ENCODE peak calls at places on chromosomes 12 and 14, in six cellular contexts. J, Q, T, A, Z and E are unnamed samples.

GRCh38 chr12:108129017-108129812 is at the start of gene WSCD2:
- DNase-seq in Q (peak; percentile 80), A (peak; percentile 9), T (peak; percentile 67), J (no peak), Z (no peak), E (peak; percentile 32)

GRCh38 chr12:76878045-76878898 is 547 bp downstream of the CSRP2 start:
- DNase-seq in A (peak; percentile 23), T (no peak), Z (no peak), J (peak; percentile 22), Q (peak; percentile 23), E (peak; percentile 15)

GRCh38 chr12:67358686-67359374 is 89.7 kb downstream of the CAND1 start:
- DNase-seq in J (no peak), T (no peak), Q (no peak), Z (no peak), A (no peak), E (no peak)

GRCh38 chr14:61462566-61463195 is 141.3 kb downstream of the PRKCH start:
- DNase-seq in Q (peak; percentile 58), T (no peak), J (peak; percentile 73), A (peak; percentile 54), Z (no peak), E (no peak)

GRCh38 chr14:63928744-63929174 is 76.0 kb downstream of the SYNE2 start:
- DNase-seq in A (no peak), T (no peak), J (peak; percentile 66), Q (no peak), Z (no peak), E (no peak)

GRCh38 chr12:81161680-81162079 is 83.8 kb downstream of the ACSS3 start:
- DNase-seq in A (no peak), Z (no peak), J (no peak), T (no peak), Q (no peak), E (no peak)

GRCh38 chr14:91249841-91250616 is 5.5 kb upstream of the GPR68 start:
- DNase-seq in T (no peak), A (peak; percentile 41), Z (peak; percentile 90), J (no peak), Q (peak; percentile 39), E (no peak)

GRCh38 chr14:55782166-55782565 is 202.2 kb downstream of the KTN1 start:
- DNase-seq in T (no peak), A (no peak), Z (no peak), Q (no peak), J (no peak), E (no peak)

GRCh38 chr12:33710548-33710947 is 270.9 kb upstream of the SYT10 start:
- DNase-seq in J (no peak), A (no peak), T (no peak), Z (no peak), Q (no peak), E (no peak)

GRCh38 chr12:32217354-32218310 is 111.0 kb downstream of the BICD1 start:
- DNase-seq in A (no peak), J (no peak), Q (no peak), T (no peak), Z (no peak), E (no peak)

GRCh38 chr12:57726884-57727757 is 11.4 kb downstream of the AGAP2 start:
- DNase-seq in J (peak; percentile 34), T (no peak), A (no peak), Z (no peak), Q (no peak), E (no peak)

GRCh38 chr12:2172486-2173214 is 119.9 kb downstream of the CACNA1C start:
- DNase-seq in Z (no peak), A (no peak), T (no peak), J (no peak), Q (no peak), E (no peak)

GRCh38 chr12:5480218-5480952 is 48.5 kb downstream of the NTF3 start:
- DNase-seq in A (no peak), Z (no peak), J (no peak), Q (no peak), T (peak; percentile 19), E (no peak)

GRCh38 chr14:101062065-101062450 is 158.5 kb upstream of the RTL1 start:
- DNase-seq in T (no peak), Z (no peak), J (no peak), A (no peak), Q (no peak), E (no peak)

DNA sequence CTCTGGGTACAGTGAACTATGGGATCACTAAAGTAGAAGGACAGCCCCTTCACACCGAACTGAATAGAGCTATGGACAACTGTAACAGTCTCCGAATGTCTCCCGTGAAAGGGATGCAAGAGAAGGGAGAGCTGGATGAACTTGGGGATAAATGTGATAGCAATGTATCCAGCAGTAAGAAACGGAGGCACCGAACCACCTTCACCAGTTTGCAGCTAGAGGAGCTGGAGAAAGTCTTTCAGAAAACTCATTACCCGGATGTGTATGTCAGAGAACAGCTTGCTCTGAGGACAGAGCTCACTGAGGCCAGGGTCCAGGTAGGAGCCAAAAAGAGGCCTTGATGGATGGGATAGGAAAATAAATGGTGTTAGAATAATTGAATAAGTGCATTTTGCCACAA is 3.5 kb downstream of the ALX1 start:
- DNase-seq in J (no peak), A (no peak), Z (no peak), Q (no peak), T (no peak), E (no peak)
- TF ChIP-seq EZH2 in J (no peak), A (no peak), Z (no peak), Q (no peak), T (no peak), E (no peak)

GRCh38 chr14:105086833-105087307 is 21.6 kb upstream of the GPR132 start:
- DNase-seq in T (peak; percentile 56), Q (peak; percentile 85), Z (no peak), J (peak; percentile 68), A (peak; percentile 47), E (peak; percentile 24)
- TF ChIP-seq POLR2A in T (no peak), Q (peak; percentile 34), Z (peak; percentile 69), J (no peak), A (no peak), E (no peak)

DNA sequence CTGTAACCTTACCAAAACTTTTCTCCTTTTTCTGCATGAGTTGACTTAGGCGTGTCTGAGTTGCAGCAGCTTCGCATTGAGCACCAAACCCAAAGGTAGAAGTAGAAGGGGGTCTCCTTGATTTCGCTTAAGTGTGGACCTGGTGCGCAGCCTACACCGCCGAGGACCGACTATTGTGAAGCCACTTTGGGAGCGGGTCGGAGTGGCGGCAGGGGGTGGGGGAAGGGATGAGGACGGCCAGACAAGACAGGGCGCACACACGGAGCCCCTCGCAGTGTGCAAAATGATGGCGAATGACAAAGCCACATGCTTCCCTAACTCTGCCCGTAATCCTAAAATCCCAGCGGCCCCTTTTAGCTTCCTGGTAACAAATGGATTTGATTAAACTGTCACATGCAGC is 1.1 kb downstream of the LMO3 start:
- DNase-seq in A (no peak), Z (no peak), T (no peak), Q (no peak), J (no peak), E (no peak)
- TF ChIP-seq EZH2 in A (no peak), Z (no peak), T (peak; percentile 52), Q (no peak), J (no peak), E (no peak)

DNA sequence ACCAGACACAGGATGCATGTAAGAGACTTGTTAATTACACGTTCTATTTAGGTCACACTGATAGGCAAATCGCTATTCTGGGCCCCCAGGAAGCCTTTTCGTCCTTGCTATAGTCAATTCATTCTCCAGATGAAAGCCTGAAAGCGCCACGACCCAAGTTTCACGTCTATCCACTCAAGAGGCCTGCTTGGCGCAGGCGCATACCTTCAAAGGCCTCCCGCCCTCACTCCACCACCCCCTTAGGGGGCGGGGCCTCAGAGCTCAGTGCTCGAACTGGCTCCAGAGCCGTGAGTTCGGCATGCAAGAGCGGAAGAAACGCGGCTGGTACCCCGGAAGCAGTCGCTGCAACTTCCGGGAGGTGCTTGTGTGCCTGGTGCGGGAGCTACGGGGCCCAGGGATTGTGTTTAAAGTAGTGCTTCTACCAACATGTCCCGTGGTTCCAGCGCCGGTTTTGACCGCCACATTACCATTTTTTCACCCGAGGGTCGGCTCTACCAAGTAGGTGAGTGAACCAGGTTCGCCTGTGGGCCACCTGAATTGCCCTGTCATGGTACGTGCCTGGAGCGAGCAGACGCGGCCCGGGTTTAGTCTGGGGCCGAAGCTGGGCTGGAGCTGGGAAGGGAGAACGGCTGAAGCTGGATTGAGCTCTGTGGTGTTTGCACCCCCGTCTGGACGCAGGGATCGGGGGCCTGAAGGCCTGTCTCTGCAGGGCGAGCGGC is at the start of gene PSMA6:
- DNase-seq in Q (peak; percentile 99), T (peak; percentile 97), A (peak; percentile 100), J (peak; percentile 100), Z (peak; percentile 98), E (peak; percentile 98)
- TF ChIP-seq POLR2A in Q (peak; percentile 87), T (peak; percentile 84), A (peak; percentile 98), J (peak; percentile 81), Z (peak; percentile 83), E (peak; percentile 79)